ENCODE peak calls at places on chromosomes 13 and 19, in seven cellular contexts. P, L, T, E, R, O and F are unnamed samples.
A peak's percentile ranks its signal among the peaks of the same experiment; 100 is the strongest.

GRCh38 chr19:41218615-41219507 is at the start of gene AXL:
- DNase-seq in P (no peak), L (peak; percentile 81), T (peak; percentile 47), E (no peak), R (peak; percentile 90), O (no peak), F (peak; percentile 76)

GRCh38 chr19:1725100-1726064 is 27.9 kb upstream of the ONECUT3 start:
- DNase-seq in P (no peak), L (peak; percentile 60), T (peak; percentile 38), E (no peak), R (no peak), O (peak; percentile 60), F (no peak)

GRCh38 chr13:73000027-73000674 is 58.7 kb upstream of the KLF5 start:
- DNase-seq in P (no peak), L (no peak), T (no peak), E (no peak), R (no peak), O (peak; percentile 29), F (no peak)

GRCh38 chr13:25904830-25905229 is 147.0 kb downstream of the SHISA2 start:
- DNase-seq in P (no peak), L (no peak), T (no peak), E (no peak), R (no peak), O (no peak), F (no peak)

GRCh38 chr19:55113570-55114039 is 3.8 kb downstream of the PPP1R12C start:
- DNase-seq in P (peak; percentile 91), L (peak; percentile 85), T (peak; percentile 1), E (peak; percentile 32), R (peak; percentile 81), O (no peak), F (peak; percentile 73)

GRCh38 chr19:6092329-6093286 is 17.7 kb downstream of the RFX2 start:
- DNase-seq in P (peak; percentile 72), L (peak; percentile 82), T (peak; percentile 42), E (no peak), R (peak; percentile 77), O (no peak), F (peak; percentile 50)

GRCh38 chr19:913080-913748 is at the start of gene R3HDM4:
- DNase-seq in P (no peak), L (peak; percentile 85), T (peak; percentile 57), E (no peak), R (peak; percentile 54), O (peak; percentile 74), F (peak; percentile 65)

GRCh38 chr19:13033244-13033643 is 38.0 kb downstream of the NFIX start:
- DNase-seq in P (no peak), L (no peak), T (peak; percentile 43), E (no peak), R (no peak), O (no peak), F (peak; percentile 18)

GRCh38 chr13:21998279-21998678 is 327.4 kb downstream of the FGF9 start:
- DNase-seq in P (no peak), L (no peak), T (no peak), E (no peak), R (no peak), O (no peak), F (no peak)

GRCh38 chr13:109809216-109809890 is 23.0 kb upstream of the IRS2 start:
- DNase-seq in P (no peak), L (no peak), T (no peak), E (no peak), R (no peak), O (no peak), F (no peak)

GRCh38 chr19:19201697-19202630 is 1.2 kb downstream of the NR2C2AP start:
- DNase-seq in P (no peak), L (no peak), T (no peak), E (no peak), R (no peak), O (no peak), F (no peak)

GRCh38 chr13:79810671-79811070 is 329.7 kb downstream of the NDFIP2 start:
- DNase-seq in P (peak; percentile 49), L (no peak), T (no peak), E (no peak), R (peak; percentile 27), O (no peak), F (no peak)

GRCh38 chr13:75395056-75395455 is 86.9 kb downstream of the TBC1D4 start:
- DNase-seq in P (no peak), L (no peak), T (no peak), E (no peak), R (no peak), O (no peak), F (no peak)

GRCh38 chr13:35699805-35700204 is 223.3 kb upstream of the MAB21L1 start:
- DNase-seq in P (no peak), L (no peak), T (no peak), E (no peak), R (no peak), O (no peak), F (no peak)